ENCODE peak calls at places on chromosomes 5 and 9, in five cellular contexts. H, J, G, N and F are unnamed samples.

GRCh38 chr5:154857091-154857533 is 1.3 kb upstream of the CNOT8 start:
- DNase-seq in G (no peak), J (peak), H (no peak), N (no peak), F (no peak)

GRCh38 chr5:1270933-1271914 is 23.6 kb downstream of the TERT start:
- DNase-seq in N (no peak), H (no peak), G (no peak), J (no peak), F (no peak)

GRCh38 chr5:134509308-134510040 is 16.0 kb upstream of the JADE2 start:
- DNase-seq in H (no peak), G (peak), N (peak), J (peak), F (peak)

GRCh38 chr5:72612810-72613209 is 105.6 kb upstream of the ZNF366 start:
- DNase-seq in H (no peak), G (peak), J (no peak), N (no peak), F (no peak)

GRCh38 chr9:129368458-129368978 is 190.5 kb upstream of the IER5L start:
- DNase-seq in N (no peak), G (no peak), H (no peak), J (no peak), F (no peak)

GRCh38 chr5:158755971-158756370 is 343.7 kb downstream of the EBF1 start:
- DNase-seq in N (no peak), H (no peak), J (no peak), G (no peak), F (peak)

GRCh38 chr9:18569941-18570630 is 96.1 kb downstream of the ADAMTSL1 start:
- DNase-seq in J (no peak), G (no peak), H (no peak), N (no peak), F (no peak)

GRCh38 chr5:124599048-124599973 is 147.1 kb downstream of the ZNF608 start:
- DNase-seq in J (no peak), N (no peak), H (no peak), G (peak), F (peak)

GRCh38 chr9:22114956-22115355 is 105.9 kb upstream of the CDKN2B start:
- DNase-seq in N (no peak), G (peak), H (no peak), J (no peak), F (no peak)

GRCh38 chr5:32444946-32445758 is 612 bp upstream of the ZFR start:
- DNase-seq in H (no peak), N (no peak), G (no peak), J (no peak), F (no peak)

GRCh38 chr9:82466616-82467251 is 478.2 kb downstream of the SPATA31D1 start:
- DNase-seq in H (no peak), J (peak), N (peak), G (no peak), F (no peak)

GRCh38 chr5:138895918-138896317 is 20.8 kb upstream of the LRRTM2 start:
- DNase-seq in J (no peak), G (no peak), H (no peak), N (no peak), F (no peak)

GRCh38 chr5:67301285-67301904 is 104.8 kb upstream of the CD180 start:
- DNase-seq in J (peak), H (peak), N (no peak), G (peak), F (peak)

GRCh38 chr5:81420039-81420667 is 26.2 kb upstream of the ACOT12 start:
- DNase-seq in G (peak), H (no peak), N (no peak), J (no peak), F (peak)

GRCh38 chr5:178063277-178063676 is 50.1 kb upstream of the N4BP3 start:
- DNase-seq in J (no peak), H (no peak), N (no peak), G (no peak), F (no peak)

GRCh38 chr5:119343766-119344165 is 12.1 kb upstream of the TNFAIP8 start:
- DNase-seq in N (no peak), G (no peak), J (no peak), H (no peak), F (no peak)

GRCh38 chr9:33288235-33288634 is 2.1 kb upstream of the NFX1 start:
- DNase-seq in H (peak), G (no peak), N (no peak), J (no peak), F (no peak)

GRCh38 chr5:36787365-36787764 is 89.2 kb upstream of the NIPBL start:
- DNase-seq in H (no peak), J (no peak), G (no peak), N (no peak), F (no peak)

GRCh38 chr9:72048850-72049249 is 11.6 kb downstream of the C9orf57 start:
- DNase-seq in H (no peak), N (no peak), J (no peak), G (no peak), F (no peak)

GRCh38 chr9:128055222-128056040 is 11.7 kb downstream of the NAIF1 start:
- DNase-seq in H (no peak), N (no peak), J (peak), G (peak), F (no peak)

GRCh38 chr5:1008451-1009358 is at the start of gene NKD2:
- DNase-seq in J (peak), H (peak), N (peak), G (peak), F (peak)

GRCh38 chr5:112174959-112175594 is 244.0 kb downstream of the EPB41L4A start:
- DNase-seq in J (peak), N (no peak), G (peak), H (no peak), F (no peak)

GRCh38 chr5:180305481-180305880 is 13.6 kb upstream of the MAPK9 start:
- DNase-seq in G (no peak), J (no peak), N (no peak), H (no peak), F (no peak)

GRCh38 chr5:64690417-64691151 is at the start of gene SHISAL2B:
- DNase-seq in G (peak), J (no peak), H (no peak), N (peak), F (peak)

GRCh38 chr5:37771731-37772130 is 68.1 kb downstream of the GDNF start:
- DNase-seq in H (no peak), J (no peak), N (no peak), G (peak), F (peak)

GRCh38 chr5:8726383-8727036 is 819.4 kb downstream of the SEMA5A start:
- DNase-seq in N (no peak), G (no peak), J (no peak), H (no peak), F (no peak)

GRCh38 chr9:19231126-19232035 is 888 bp downstream of the DENND4C start:
- DNase-seq in N (no peak), H (no peak), G (peak), J (no peak), F (no peak)

GRCh38 chr5:2565147-2565546 is 186.3 kb downstream of the IRX2 start:
- DNase-seq in G (no peak), J (no peak), H (no peak), N (no peak), F (no peak)

GRCh38 chr9:371349-371748 is 156.7 kb downstream of the DOCK8 start:
- DNase-seq in J (no peak), G (no peak), H (no peak), N (no peak), F (peak)

GRCh38 chr9:130445268-130445983 is 665 bp downstream of the ASS1 start:
- DNase-seq in H (peak), N (peak), J (peak), G (peak), F (peak)

GRCh38 chr5:142922223-142922952 is 152.2 kb downstream of the ARHGAP26 start:
- DNase-seq in N (no peak), J (no peak), H (no peak), G (peak), F (no peak)

GRCh38 chr9:93183106-93183662 is 755 bp upstream of the WNK2 start:
- DNase-seq in N (no peak), G (no peak), H (no peak), J (no peak), F (no peak)
- H3K4me3 ChIP-seq in N (peak), G (no peak), H (no peak), J (peak), F (no peak)

GRCh38 chr5:140043508-140043872 is 391 bp upstream of the NRG2 start:
- DNase-seq in N (no peak), J (no peak), G (peak), H (no peak), F (no peak)
- H3K4me3 ChIP-seq in N (peak), J (peak), G (peak), H (no peak), F (peak)

DNA sequence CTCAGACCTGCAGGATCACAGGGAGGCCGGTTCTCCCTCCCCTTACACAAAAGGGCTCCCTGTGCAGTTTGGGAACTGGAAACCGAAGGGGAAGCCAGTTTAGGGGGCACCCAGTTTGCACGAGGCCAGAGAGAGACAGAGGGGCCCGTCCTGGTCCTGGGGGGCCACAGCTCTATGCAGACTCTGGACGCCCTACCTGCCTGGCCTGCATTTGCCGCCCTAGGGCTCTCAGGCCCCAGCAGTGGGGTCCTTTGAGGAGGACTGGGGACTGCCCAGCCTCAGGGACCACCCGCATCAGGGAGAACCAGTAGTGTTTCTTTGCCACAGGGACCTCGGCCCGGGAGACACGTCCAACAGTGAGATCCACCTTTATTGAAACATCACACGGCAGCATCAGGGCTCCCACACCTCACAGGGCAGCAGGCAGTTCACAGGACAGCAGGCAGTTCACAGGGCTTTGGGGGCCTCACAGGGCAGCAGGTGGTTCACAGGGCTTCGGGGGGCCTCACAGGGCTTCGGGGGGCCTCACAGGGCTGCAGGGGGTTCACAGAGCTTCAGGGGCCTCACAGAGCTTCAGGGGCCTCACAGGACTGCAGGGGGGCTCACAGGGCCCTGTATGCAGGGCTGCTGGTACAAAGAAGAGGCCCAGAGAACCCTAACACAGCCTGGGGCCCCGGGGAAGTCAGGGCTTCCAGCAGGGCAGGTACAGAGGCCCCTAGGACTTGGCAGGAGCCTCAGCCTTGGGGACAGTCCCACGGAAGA is 648 bp upstream of the NSMF start:
- DNase-seq in J (no peak), H (no peak), G (no peak), N (no peak), F (no peak)
- H3K4me3 ChIP-seq in J (peak), H (peak), G (peak), N (peak), F (peak)

GRCh38 chr9:114363424-114363823 is 24.4 kb downstream of the AKNA start:
- DNase-seq in G (no peak), H (no peak), N (no peak), J (no peak), F (no peak)
- H3K4me3 ChIP-seq in G (no peak), H (no peak), N (no peak), J (no peak), F (no peak)